ENCODE peak calls at places on chromosomes 4 and X, in six cellular contexts. One of them, this sample, is unnamed.

GRCh38 chr4:137558951-137559350 is 26.7 kb upstream of the PCDH18 start:
- DNase-seq in activated CD8-positive, alpha-beta memory T cell treated with anti-CD3 and anti-CD28 coated beads, Interleukin-2, amount 50 U/mL, for 48 hours: no peak
- DNase-seq in immature natural killer cell: no peak
- DNase-seq in activated T-cell treated with anti-CD3 and anti-CD28 coated beads for 24 hours: no peak
- DNase-seq in ascending aorta: no peak
- DNase-seq in occipital lobe: no peak
- DNase-seq in this sample: no peak

GRCh38 chr4:123060039-123060770 is 137.8 kb upstream of the NUDT6 start:
- DNase-seq in activated CD8-positive, alpha-beta memory T cell treated with anti-CD3 and anti-CD28 coated beads, Interleukin-2, amount 50 U/mL, for 48 hours: no peak
- DNase-seq in immature natural killer cell: no peak
- DNase-seq in activated T-cell treated with anti-CD3 and anti-CD28 coated beads for 24 hours: no peak
- DNase-seq in ascending aorta: no peak
- DNase-seq in occipital lobe: no peak
- DNase-seq in this sample: no peak

GRCh38 chrX:24145340-24146186 is 4.0 kb upstream of the ZFX start:
- DNase-seq in activated CD8-positive, alpha-beta memory T cell treated with anti-CD3 and anti-CD28 coated beads, Interleukin-2, amount 50 U/mL, for 48 hours: no peak
- DNase-seq in immature natural killer cell: no peak
- DNase-seq in activated T-cell treated with anti-CD3 and anti-CD28 coated beads for 24 hours: no peak
- DNase-seq in ascending aorta: no peak
- DNase-seq in occipital lobe: no peak
- DNase-seq in this sample: no peak

GRCh38 chr4:2116687-2117400 is 57.7 kb downstream of the NAT8L start:
- DNase-seq in activated CD8-positive, alpha-beta memory T cell treated with anti-CD3 and anti-CD28 coated beads, Interleukin-2, amount 50 U/mL, for 48 hours: no peak
- DNase-seq in immature natural killer cell: no peak
- DNase-seq in activated T-cell treated with anti-CD3 and anti-CD28 coated beads for 24 hours: no peak
- DNase-seq in ascending aorta: no peak
- DNase-seq in occipital lobe: no peak
- DNase-seq in this sample: no peak

GRCh38 chr4:87589531-87589930 is 18.8 kb upstream of the DSPP start:
- DNase-seq in activated CD8-positive, alpha-beta memory T cell treated with anti-CD3 and anti-CD28 coated beads, Interleukin-2, amount 50 U/mL, for 48 hours: no peak
- DNase-seq in immature natural killer cell: no peak
- DNase-seq in activated T-cell treated with anti-CD3 and anti-CD28 coated beads for 24 hours: no peak
- DNase-seq in ascending aorta: no peak
- DNase-seq in occipital lobe: no peak
- DNase-seq in this sample: no peak

GRCh38 chr4:184400375-184400870 is 73.9 kb downstream of the IRF2 start:
- DNase-seq in activated CD8-positive, alpha-beta memory T cell treated with anti-CD3 and anti-CD28 coated beads, Interleukin-2, amount 50 U/mL, for 48 hours: no peak
- DNase-seq in immature natural killer cell: no peak
- DNase-seq in activated T-cell treated with anti-CD3 and anti-CD28 coated beads for 24 hours: no peak
- DNase-seq in ascending aorta: peak; percentile 84
- DNase-seq in occipital lobe: no peak
- DNase-seq in this sample: no peak

GRCh38 chrX:118756111-118756510 is 28.7 kb downstream of the IL13RA1 start:
- DNase-seq in activated CD8-positive, alpha-beta memory T cell treated with anti-CD3 and anti-CD28 coated beads, Interleukin-2, amount 50 U/mL, for 48 hours: no peak
- DNase-seq in immature natural killer cell: no peak
- DNase-seq in activated T-cell treated with anti-CD3 and anti-CD28 coated beads for 24 hours: no peak
- DNase-seq in ascending aorta: no peak
- DNase-seq in occipital lobe: no peak
- DNase-seq in this sample: no peak

GRCh38 chr4:620851-621261 is 4.5 kb upstream of the PDE6B start:
- DNase-seq in activated CD8-positive, alpha-beta memory T cell treated with anti-CD3 and anti-CD28 coated beads, Interleukin-2, amount 50 U/mL, for 48 hours: peak; percentile 35
- DNase-seq in immature natural killer cell: no peak
- DNase-seq in activated T-cell treated with anti-CD3 and anti-CD28 coated beads for 24 hours: no peak
- DNase-seq in ascending aorta: peak; percentile 56
- DNase-seq in occipital lobe: no peak
- DNase-seq in this sample: no peak

GRCh38 chr4:69896530-69897116 is 34.2 kb upstream of the CSN1S1 start:
- DNase-seq in activated CD8-positive, alpha-beta memory T cell treated with anti-CD3 and anti-CD28 coated beads, Interleukin-2, amount 50 U/mL, for 48 hours: no peak
- DNase-seq in immature natural killer cell: no peak
- DNase-seq in activated T-cell treated with anti-CD3 and anti-CD28 coated beads for 24 hours: no peak
- DNase-seq in ascending aorta: no peak
- DNase-seq in occipital lobe: no peak
- DNase-seq in this sample: no peak

GRCh38 chr4:80963051-80963450 is 67.5 kb upstream of the BMP3 start:
- DNase-seq in activated CD8-positive, alpha-beta memory T cell treated with anti-CD3 and anti-CD28 coated beads, Interleukin-2, amount 50 U/mL, for 48 hours: no peak
- DNase-seq in immature natural killer cell: no peak
- DNase-seq in activated T-cell treated with anti-CD3 and anti-CD28 coated beads for 24 hours: no peak
- DNase-seq in ascending aorta: no peak
- DNase-seq in occipital lobe: no peak
- DNase-seq in this sample: no peak

GRCh38 chrX:826448-826847 is 195.9 kb downstream of the SHOX start:
- DNase-seq in activated CD8-positive, alpha-beta memory T cell treated with anti-CD3 and anti-CD28 coated beads, Interleukin-2, amount 50 U/mL, for 48 hours: no peak
- DNase-seq in immature natural killer cell: no peak
- DNase-seq in activated T-cell treated with anti-CD3 and anti-CD28 coated beads for 24 hours: no peak
- DNase-seq in ascending aorta: no peak
- DNase-seq in occipital lobe: no peak
- DNase-seq in this sample: no peak

GRCh38 chr4:169160825-169161224 is 109.9 kb downstream of the SH3RF1 start:
- DNase-seq in activated CD8-positive, alpha-beta memory T cell treated with anti-CD3 and anti-CD28 coated beads, Interleukin-2, amount 50 U/mL, for 48 hours: no peak
- DNase-seq in immature natural killer cell: no peak
- DNase-seq in activated T-cell treated with anti-CD3 and anti-CD28 coated beads for 24 hours: no peak
- DNase-seq in ascending aorta: no peak
- DNase-seq in occipital lobe: no peak
- DNase-seq in this sample: no peak